ENCODE peak calls at places on chromosomes 5 and 9, in five cellular contexts. One of them, this sample, is unnamed. For H3K27me3 and H3K36me3, the result is how much of the 10 kb centered on the place peaks cover.

GRCh38 chr5:134462047-134462575 is 50.4 kb upstream of the CDKN2AIPNL start:
- DNase-seq in small intestine: no peak
- DNase-seq in PC-3: no peak
- DNase-seq in fibroblast of lung: no peak
- DNase-seq in body of pancreas: no peak
- DNase-seq in this sample: no peak

GRCh38 chr5:141508808-141509611 is 20.1 kb downstream of the PCDHGC5 start:
- DNase-seq in PC-3: peak
- DNase-seq in fibroblast of lung: peak
- DNase-seq in body of pancreas: no peak
- DNase-seq in small intestine: no peak
- DNase-seq in this sample: peak

GRCh38 chr5:43244823-43245565 is 53.0 kb downstream of the NIM1K start:
- DNase-seq in fibroblast of lung: no peak
- DNase-seq in small intestine: no peak
- DNase-seq in PC-3: no peak
- DNase-seq in body of pancreas: no peak
- DNase-seq in this sample: no peak

GRCh38 chr5:134840811-134841210 is 5.0 kb upstream of the C5orf24 start:
- DNase-seq in PC-3: no peak
- DNase-seq in fibroblast of lung: no peak
- DNase-seq in body of pancreas: no peak
- DNase-seq in small intestine: no peak
- DNase-seq in this sample: no peak

GRCh38 chr5:120767171-120767820 is 303.2 kb downstream of the PRR16 start:
- DNase-seq in body of pancreas: no peak
- DNase-seq in PC-3: peak
- DNase-seq in fibroblast of lung: peak
- DNase-seq in small intestine: no peak
- DNase-seq in this sample: no peak

GRCh38 chr5:22611327-22611726 is 241.8 kb downstream of the CDH12 start:
- DNase-seq in fibroblast of lung: no peak
- DNase-seq in body of pancreas: no peak
- DNase-seq in small intestine: no peak
- DNase-seq in PC-3: no peak
- DNase-seq in this sample: no peak

GRCh38 chr9:14654932-14655331 is 38.3 kb downstream of the ZDHHC21 start:
- DNase-seq in small intestine: no peak
- DNase-seq in PC-3: no peak
- DNase-seq in body of pancreas: no peak
- DNase-seq in fibroblast of lung: no peak
- DNase-seq in this sample: no peak

GRCh38 chr9:7336356-7337075 is 463.1 kb downstream of the DMAC1 start:
- DNase-seq in fibroblast of lung: no peak
- DNase-seq in body of pancreas: no peak
- DNase-seq in small intestine: no peak
- DNase-seq in PC-3: no peak
- DNase-seq in this sample: no peak

GRCh38 chr5:2899311-2899710 is 147.8 kb upstream of the IRX2 start:
- DNase-seq in small intestine: no peak
- DNase-seq in body of pancreas: no peak
- DNase-seq in fibroblast of lung: no peak
- DNase-seq in PC-3: no peak
- DNase-seq in this sample: no peak

GRCh38 chr9:96646081-96646991 is 8.8 kb downstream of the PRXL2C start:
- DNase-seq in fibroblast of lung: peak
- DNase-seq in small intestine: no peak
- DNase-seq in PC-3: no peak
- DNase-seq in body of pancreas: peak
- DNase-seq in this sample: no peak

GRCh38 chr5:24325306-24325832 is 319.4 kb downstream of the CDH10 start:
- DNase-seq in body of pancreas: no peak
- DNase-seq in PC-3: no peak
- DNase-seq in fibroblast of lung: no peak
- DNase-seq in small intestine: no peak
- DNase-seq in this sample: no peak

GRCh38 chr5:54663876-54664275 is 146.3 kb downstream of the SNX18 start:
- DNase-seq in body of pancreas: peak
- DNase-seq in small intestine: no peak
- DNase-seq in PC-3: peak
- DNase-seq in fibroblast of lung: peak
- DNase-seq in this sample: no peak

GRCh38 chr9:15755660-15756059 is 202.8 kb downstream of the CCDC171 start:
- DNase-seq in fibroblast of lung: no peak
- DNase-seq in small intestine: no peak
- DNase-seq in body of pancreas: no peak
- DNase-seq in PC-3: no peak
- DNase-seq in this sample: no peak

GRCh38 chr5:113939959-113940358 is 421.9 kb upstream of the KCNN2 start:
- DNase-seq in small intestine: no peak
- DNase-seq in body of pancreas: no peak
- DNase-seq in PC-3: peak
- DNase-seq in fibroblast of lung: no peak
- DNase-seq in this sample: no peak

GRCh38 chr5:11903614-11904269 is 504 bp downstream of the CTNND2 start:
- DNase-seq in PC-3: peak
- DNase-seq in body of pancreas: peak
- DNase-seq in small intestine: no peak
- DNase-seq in fibroblast of lung: peak
- DNase-seq in this sample: peak

GRCh38 chr5:130066644-130067043 is 162.4 kb downstream of the CHSY3 start:
- DNase-seq in body of pancreas: peak
- DNase-seq in PC-3: no peak
- DNase-seq in small intestine: no peak
- DNase-seq in fibroblast of lung: peak
- DNase-seq in this sample: no peak

GRCh38 chr5:152297866-152298265 is 107.2 kb downstream of the NMUR2 start:
- DNase-seq in fibroblast of lung: no peak
- DNase-seq in small intestine: no peak
- DNase-seq in body of pancreas: no peak
- DNase-seq in PC-3: peak
- DNase-seq in this sample: no peak

GRCh38 chr9:91001146-91001611 is 199.6 kb downstream of the SYK start:
- DNase-seq in body of pancreas: peak
- DNase-seq in fibroblast of lung: peak
- DNase-seq in small intestine: peak
- DNase-seq in PC-3: peak
- DNase-seq in this sample: no peak

GRCh38 chr5:150080696-150081435 is 5.5 kb downstream of the CSF1R start:
- DNase-seq in fibroblast of lung: no peak
- DNase-seq in PC-3: no peak
- DNase-seq in small intestine: no peak
- DNase-seq in body of pancreas: no peak
- DNase-seq in this sample: peak

GRCh38 chr9:93910196-93910595 is 45.0 kb downstream of the BARX1 start:
- DNase-seq in fibroblast of lung: no peak
- DNase-seq in PC-3: no peak
- DNase-seq in small intestine: no peak
- DNase-seq in body of pancreas: no peak
- DNase-seq in this sample: no peak

GRCh38 chr9:91261417-91261816 is 100.3 kb downstream of the AUH start:
- DNase-seq in body of pancreas: peak
- DNase-seq in fibroblast of lung: no peak
- DNase-seq in small intestine: no peak
- DNase-seq in PC-3: no peak
- DNase-seq in this sample: no peak

GRCh38 chr9:138050472-138051330 is 173.1 kb downstream of the CACNA1B start:
- DNase-seq in PC-3: no peak
- DNase-seq in small intestine: no peak
- DNase-seq in fibroblast of lung: no peak
- DNase-seq in body of pancreas: no peak
- DNase-seq in this sample: peak

GRCh38 chr9:101566904-101567724 is 27.7 kb downstream of the PPP3R2 start:
- DNase-seq in body of pancreas: peak
- DNase-seq in fibroblast of lung: peak
- DNase-seq in PC-3: peak
- DNase-seq in small intestine: peak
- DNase-seq in this sample: no peak

GRCh38 chr9:88587182-88587581 is 52.2 kb downstream of the NXNL2 start:
- DNase-seq in PC-3: peak
- DNase-seq in small intestine: peak
- DNase-seq in fibroblast of lung: no peak
- DNase-seq in body of pancreas: no peak
- DNase-seq in this sample: no peak

GRCh38 chr9:105243935-105244273 is 547 bp upstream of the SLC44A1 start:
- DNase-seq in PC-3: no peak
- DNase-seq in body of pancreas: no peak
- DNase-seq in small intestine: no peak
- DNase-seq in fibroblast of lung: no peak
- DNase-seq in this sample: no peak

GRCh38 chr9:105243015-105243686 is 1.3 kb upstream of the SLC44A1 start:
- DNase-seq in small intestine: no peak
- DNase-seq in PC-3: no peak
- DNase-seq in fibroblast of lung: peak
- DNase-seq in body of pancreas: no peak
- DNase-seq in this sample: no peak

GRCh38 chr9:105242062-105242461 is 2.4 kb upstream of the SLC44A1 start:
- DNase-seq in body of pancreas: no peak
- DNase-seq in fibroblast of lung: no peak
- DNase-seq in PC-3: no peak
- DNase-seq in small intestine: no peak
- DNase-seq in this sample: no peak

GRCh38 chr9:105242557-105242956 is 1.9 kb upstream of the SLC44A1 start:
- DNase-seq in PC-3: no peak
- DNase-seq in fibroblast of lung: no peak
- DNase-seq in body of pancreas: no peak
- DNase-seq in small intestine: no peak
- DNase-seq in this sample: no peak

DNA sequence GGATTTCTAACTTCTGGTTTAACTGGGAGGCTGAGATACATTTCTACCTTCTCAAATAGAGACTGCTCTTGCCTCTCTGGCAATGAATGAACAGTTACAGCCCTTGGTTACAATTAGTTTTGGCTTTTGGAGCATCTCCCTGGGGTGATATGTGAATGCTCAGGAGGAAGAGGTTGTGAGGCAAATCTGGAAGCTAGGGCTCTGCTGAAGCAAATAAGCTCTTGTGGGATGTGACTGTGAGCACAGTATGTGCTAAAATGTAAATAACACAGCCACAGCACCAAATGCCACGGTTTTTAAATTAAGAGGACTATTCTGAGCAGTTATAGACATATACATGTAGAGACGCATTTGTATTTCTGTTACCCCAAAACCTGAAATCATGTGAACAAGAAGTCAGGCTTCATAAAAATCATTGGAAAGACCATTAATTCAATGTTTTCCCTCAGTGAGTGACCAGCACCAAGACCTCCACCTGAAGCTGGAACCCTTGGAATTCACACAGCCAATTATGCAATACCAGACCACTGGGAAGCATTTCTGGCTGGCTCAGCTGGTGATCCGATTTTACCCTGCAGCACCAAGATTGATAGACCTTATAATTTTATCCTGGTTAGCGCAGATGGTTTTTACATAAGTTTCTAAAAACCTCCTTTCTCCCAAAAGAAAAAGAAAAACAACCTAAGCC is 3.0 kb upstream of the SLC44A1 start:
- DNase-seq in PC-3: no peak
- DNase-seq in fibroblast of lung: peak
- DNase-seq in body of pancreas: no peak
- DNase-seq in small intestine: no peak
- DNase-seq in this sample: peak
- H3K4me3 ChIP-seq in PC-3: no peak
- H3K4me3 ChIP-seq in fibroblast of lung: no peak
- H3K4me3 ChIP-seq in body of pancreas: no peak
- H3K4me3 ChIP-seq in small intestine: no peak
- H3K4me3 ChIP-seq in this sample: no peak

DNA sequence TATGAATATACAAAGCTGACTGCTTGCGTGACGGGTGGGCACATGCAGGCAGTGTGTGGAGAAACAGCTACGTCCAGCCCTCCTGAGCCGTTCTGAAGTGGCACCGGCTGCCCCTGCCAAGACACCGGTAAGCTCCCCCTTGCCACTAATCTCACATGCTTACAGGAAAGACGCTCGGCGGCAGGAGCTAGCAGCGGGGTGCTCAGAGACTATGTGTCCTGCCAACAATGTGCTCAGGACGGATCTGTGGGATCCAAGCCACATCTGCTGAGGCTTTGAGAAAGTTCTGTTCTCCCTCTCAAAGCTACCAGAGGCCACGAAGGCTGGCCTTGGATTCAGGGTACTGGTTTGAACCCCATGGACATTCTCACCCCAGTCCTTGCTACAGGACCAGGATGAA is 157.2 kb upstream of the PHYKPL start:
- DNase-seq in body of pancreas: no peak
- DNase-seq in PC-3: no peak
- DNase-seq in small intestine: no peak
- DNase-seq in fibroblast of lung: no peak
- DNase-seq in this sample: peak
- H3K27me3 ChIP-seq in body of pancreas: under half
- H3K27me3 ChIP-seq in PC-3: half or more
- H3K27me3 ChIP-seq in small intestine: under half
- H3K27me3 ChIP-seq in fibroblast of lung: under half
- H3K27me3 ChIP-seq in this sample: under half

DNA sequence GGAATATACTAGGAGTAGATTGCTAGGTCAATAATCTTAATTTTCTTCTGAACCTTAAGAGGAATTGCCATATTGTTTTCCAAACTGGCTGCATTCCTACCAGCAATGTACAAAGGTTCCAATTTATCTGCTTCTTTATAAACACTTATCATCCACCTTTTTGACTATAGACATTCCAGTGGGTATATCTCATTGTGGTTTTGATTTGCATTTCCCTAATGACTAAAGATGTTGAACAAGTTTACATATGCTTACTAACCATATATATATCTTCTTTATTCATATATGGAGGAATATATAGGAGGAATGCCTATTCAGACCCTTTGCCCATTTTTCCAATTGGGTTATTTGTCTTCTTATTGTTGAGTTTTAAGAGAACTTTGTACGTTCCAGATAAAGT is 7.6 kb downstream of the DNAJC18 start:
- DNase-seq in small intestine: no peak
- DNase-seq in body of pancreas: no peak
- DNase-seq in fibroblast of lung: no peak
- DNase-seq in PC-3: no peak
- DNase-seq in this sample: no peak
- H3K36me3 ChIP-seq in small intestine: under half
- H3K36me3 ChIP-seq in body of pancreas: under half
- H3K36me3 ChIP-seq in fibroblast of lung: under half
- H3K36me3 ChIP-seq in PC-3: under half
- H3K36me3 ChIP-seq in this sample: under half

DNA sequence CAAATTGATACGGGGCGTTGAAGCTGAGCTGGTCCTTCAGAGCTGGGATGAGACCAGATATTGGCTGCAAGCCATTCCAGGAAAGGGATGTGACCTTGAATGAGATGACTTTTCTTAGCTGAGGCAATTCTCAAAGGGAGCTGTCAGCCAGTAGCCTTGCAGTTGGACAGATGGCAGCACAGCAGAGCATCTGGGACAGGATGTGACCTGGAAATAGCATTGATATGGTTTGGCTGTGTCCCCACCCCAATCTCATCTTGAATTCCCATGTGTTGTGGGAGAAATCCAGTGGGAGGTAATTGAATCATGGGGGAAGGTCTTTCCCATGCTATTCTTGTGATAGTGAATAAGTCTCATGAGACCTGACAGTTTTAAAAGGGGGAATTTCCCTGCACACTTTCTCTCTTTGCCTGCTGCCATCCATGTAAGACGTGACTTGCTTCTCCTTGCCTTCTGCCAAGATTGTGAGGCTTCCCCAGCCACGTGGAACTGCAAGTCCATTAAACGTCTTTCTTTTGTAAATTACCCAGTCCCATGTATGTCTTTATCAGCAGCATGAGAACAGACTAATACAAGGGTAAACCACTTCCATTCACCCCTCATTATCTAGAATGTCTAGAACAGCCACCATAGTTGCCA is 19.8 kb upstream of the MTX3 start:
- DNase-seq in fibroblast of lung: no peak
- DNase-seq in body of pancreas: no peak
- DNase-seq in PC-3: no peak
- DNase-seq in small intestine: no peak
- DNase-seq in this sample: no peak
- H3K4me3 ChIP-seq in fibroblast of lung: no peak
- H3K4me3 ChIP-seq in body of pancreas: no peak
- H3K4me3 ChIP-seq in PC-3: no peak
- H3K4me3 ChIP-seq in small intestine: no peak
- H3K4me3 ChIP-seq in this sample: no peak